ENCODE peak calls at places on chromosomes 1 and 21, in four cellular contexts. One of them, this sample, is unnamed. For H3K4me1, the result is how much of the 10 kb centered on the place peaks cover.

GRCh38 chr21:33421713-33422393 is 18.6 kb downstream of the IFNGR2 start:
- DNase-seq in stomach: no peak
- DNase-seq in right atrium auricular region: no peak
- DNase-seq in suprapubic skin: no peak
- DNase-seq in this sample: no peak

GRCh38 chr1:96843196-96843595 is 121.6 kb downstream of the PTBP2 start:
- DNase-seq in suprapubic skin: no peak
- DNase-seq in right atrium auricular region: no peak
- DNase-seq in stomach: no peak
- DNase-seq in this sample: no peak

GRCh38 chr1:68010543-68010942 is 39.9 kb downstream of the DIRAS3 start:
- DNase-seq in right atrium auricular region: no peak
- DNase-seq in suprapubic skin: no peak
- DNase-seq in stomach: no peak
- DNase-seq in this sample: no peak

GRCh38 chr1:18262726-18263125 is 155.1 kb downstream of the IGSF21 start:
- DNase-seq in stomach: no peak
- DNase-seq in right atrium auricular region: no peak
- DNase-seq in suprapubic skin: no peak
- DNase-seq in this sample: no peak

GRCh38 chr1:78856096-78856495 is 150.4 kb downstream of the ADGRL4 start:
- DNase-seq in suprapubic skin: no peak
- DNase-seq in right atrium auricular region: no peak
- DNase-seq in stomach: no peak
- DNase-seq in this sample: no peak

GRCh38 chr21:45892156-45892919 is 89.2 kb upstream of the COL6A1 start:
- DNase-seq in stomach: no peak
- DNase-seq in right atrium auricular region: no peak
- DNase-seq in suprapubic skin: no peak
- DNase-seq in this sample: peak

GRCh38 chr1:187417524-187417923 is 588.8 kb downstream of the PLA2G4A start:
- DNase-seq in right atrium auricular region: no peak
- DNase-seq in suprapubic skin: no peak
- DNase-seq in stomach: no peak
- DNase-seq in this sample: no peak

GRCh38 chr1:203089001-203089650 is 3.3 kb upstream of the MYOG start:
- DNase-seq in suprapubic skin: peak
- DNase-seq in right atrium auricular region: peak
- DNase-seq in stomach: peak
- DNase-seq in this sample: no peak

GRCh38 chr1:119783354-119784126 is 14.8 kb upstream of the HMGCS2 start:
- DNase-seq in suprapubic skin: no peak
- DNase-seq in right atrium auricular region: no peak
- DNase-seq in stomach: no peak
- DNase-seq in this sample: no peak

GRCh38 chr1:230915079-230915478 is 46.8 kb upstream of the C1orf198 start:
- DNase-seq in suprapubic skin: no peak
- DNase-seq in right atrium auricular region: no peak
- DNase-seq in stomach: no peak
- DNase-seq in this sample: no peak

GRCh38 chr1:111739984-111740765 is 980 bp upstream of the INKA2 start:
- DNase-seq in suprapubic skin: no peak
- DNase-seq in stomach: peak
- DNase-seq in right atrium auricular region: peak
- DNase-seq in this sample: peak

GRCh38 chr1:3032371-3032862 is 11.2 kb downstream of the ACTRT2 start:
- DNase-seq in suprapubic skin: peak
- DNase-seq in stomach: no peak
- DNase-seq in right atrium auricular region: no peak
- DNase-seq in this sample: no peak

GRCh38 chr21:37829447-37829846 is 86.8 kb downstream of the KCNJ6 start:
- DNase-seq in right atrium auricular region: no peak
- DNase-seq in stomach: peak
- DNase-seq in suprapubic skin: no peak
- DNase-seq in this sample: peak

GRCh38 chr21:45809421-45809820 is 165.9 kb downstream of the PCBP3 start:
- DNase-seq in suprapubic skin: peak
- DNase-seq in stomach: no peak
- DNase-seq in right atrium auricular region: no peak
- DNase-seq in this sample: peak

GRCh38 chr21:41369105-41369914 is 7.5 kb downstream of the MX2 start:
- DNase-seq in right atrium auricular region: no peak
- DNase-seq in suprapubic skin: peak
- DNase-seq in stomach: no peak
- DNase-seq in this sample: no peak
- H3K4me3 ChIP-seq in right atrium auricular region: peak
- H3K4me3 ChIP-seq in suprapubic skin: peak
- H3K4me3 ChIP-seq in stomach: peak
- H3K4me3 ChIP-seq in this sample: peak

GRCh38 chr1:46062651-46063319 is 69.6 kb downstream of the PIK3R3 start:
- DNase-seq in right atrium auricular region: no peak
- DNase-seq in stomach: no peak
- DNase-seq in suprapubic skin: no peak
- DNase-seq in this sample: peak
- H3K27ac ChIP-seq in right atrium auricular region: no peak
- H3K27ac ChIP-seq in stomach: no peak
- H3K27ac ChIP-seq in suprapubic skin: no peak
- H3K27ac ChIP-seq in this sample: no peak

GRCh38 chr1:39148942-39149341 is 55.6 kb upstream of the MACF1 start:
- DNase-seq in right atrium auricular region: no peak
- DNase-seq in stomach: no peak
- DNase-seq in suprapubic skin: no peak
- DNase-seq in this sample: no peak

GRCh38 chr1:39145651-39145970 is 58.9 kb upstream of the MACF1 start:
- DNase-seq in stomach: no peak
- DNase-seq in suprapubic skin: no peak
- DNase-seq in right atrium auricular region: no peak
- DNase-seq in this sample: no peak

GRCh38 chr1:39147099-39148025 is 57.1 kb upstream of the MACF1 start:
- DNase-seq in right atrium auricular region: no peak
- DNase-seq in suprapubic skin: no peak
- DNase-seq in stomach: no peak
- DNase-seq in this sample: no peak

GRCh38 chr1:39144943-39145650 is 59.4 kb upstream of the MACF1 start:
- DNase-seq in stomach: no peak
- DNase-seq in suprapubic skin: no peak
- DNase-seq in right atrium auricular region: no peak
- DNase-seq in this sample: no peak

DNA sequence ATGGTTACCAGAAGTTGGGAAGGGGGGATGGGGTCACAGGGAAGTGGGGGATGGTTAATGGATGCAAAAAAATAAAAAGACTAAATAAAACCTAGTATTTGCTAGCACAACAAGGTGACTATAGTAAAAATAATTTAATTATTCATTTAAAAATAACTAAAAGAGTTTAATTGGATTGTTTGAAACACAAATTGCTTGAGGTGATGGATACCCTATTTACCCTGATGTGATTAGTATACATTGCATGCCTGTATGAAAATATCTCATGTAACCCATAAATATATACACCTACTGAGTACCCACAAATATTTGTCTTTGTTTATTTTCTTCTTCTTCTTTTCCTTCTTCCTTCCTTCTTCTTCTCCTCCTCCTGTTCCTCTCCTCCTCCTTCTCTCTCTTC is 57.8 kb upstream of the MACF1 start:
- DNase-seq in right atrium auricular region: no peak
- DNase-seq in stomach: no peak
- DNase-seq in suprapubic skin: no peak
- DNase-seq in this sample: no peak
- H3K4me1 ChIP-seq in right atrium auricular region: under half
- H3K4me1 ChIP-seq in stomach: under half
- H3K4me1 ChIP-seq in suprapubic skin: under half
- H3K4me1 ChIP-seq in this sample: under half

GRCh38 chr1:24990136-24990535 is 60.1 kb upstream of the RUNX3 start:
- DNase-seq in stomach: no peak
- DNase-seq in suprapubic skin: no peak
- DNase-seq in right atrium auricular region: no peak
- DNase-seq in this sample: no peak

GRCh38 chr1:24989082-24989481 is 59.0 kb upstream of the RUNX3 start:
- DNase-seq in right atrium auricular region: no peak
- DNase-seq in stomach: no peak
- DNase-seq in suprapubic skin: no peak
- DNase-seq in this sample: no peak

GRCh38 chr1:24992124-24992760 is 62.2 kb upstream of the RUNX3 start:
- DNase-seq in suprapubic skin: no peak
- DNase-seq in stomach: no peak
- DNase-seq in right atrium auricular region: no peak
- DNase-seq in this sample: no peak

GRCh38 chr1:24991242-24992037 is 61.4 kb upstream of the RUNX3 start:
- DNase-seq in stomach: no peak
- DNase-seq in suprapubic skin: no peak
- DNase-seq in right atrium auricular region: no peak
- DNase-seq in this sample: no peak

GRCh38 chr1:24990796-24991195 is 60.7 kb upstream of the RUNX3 start:
- DNase-seq in right atrium auricular region: no peak
- DNase-seq in suprapubic skin: no peak
- DNase-seq in stomach: no peak
- DNase-seq in this sample: no peak
- H3K4me3 ChIP-seq in right atrium auricular region: no peak
- H3K4me3 ChIP-seq in suprapubic skin: no peak
- H3K4me3 ChIP-seq in stomach: no peak
- H3K4me3 ChIP-seq in this sample: no peak

GRCh38 chr1:151814971-151815545 is 9.8 kb upstream of the LINGO4 start:
- DNase-seq in stomach: no peak
- DNase-seq in suprapubic skin: no peak
- DNase-seq in right atrium auricular region: no peak
- DNase-seq in this sample: no peak

GRCh38 chr1:151816548-151816947 is 11.3 kb upstream of the LINGO4 start:
- DNase-seq in stomach: no peak
- DNase-seq in suprapubic skin: no peak
- DNase-seq in right atrium auricular region: no peak
- DNase-seq in this sample: no peak

GRCh38 chr1:151814426-151814825 is 9.2 kb upstream of the LINGO4 start:
- DNase-seq in stomach: no peak
- DNase-seq in suprapubic skin: no peak
- DNase-seq in right atrium auricular region: no peak
- DNase-seq in this sample: no peak

GRCh38 chr1:151816964-151817730 is 11.9 kb upstream of the LINGO4 start:
- DNase-seq in suprapubic skin: no peak
- DNase-seq in right atrium auricular region: no peak
- DNase-seq in stomach: no peak
- DNase-seq in this sample: no peak

DNA sequence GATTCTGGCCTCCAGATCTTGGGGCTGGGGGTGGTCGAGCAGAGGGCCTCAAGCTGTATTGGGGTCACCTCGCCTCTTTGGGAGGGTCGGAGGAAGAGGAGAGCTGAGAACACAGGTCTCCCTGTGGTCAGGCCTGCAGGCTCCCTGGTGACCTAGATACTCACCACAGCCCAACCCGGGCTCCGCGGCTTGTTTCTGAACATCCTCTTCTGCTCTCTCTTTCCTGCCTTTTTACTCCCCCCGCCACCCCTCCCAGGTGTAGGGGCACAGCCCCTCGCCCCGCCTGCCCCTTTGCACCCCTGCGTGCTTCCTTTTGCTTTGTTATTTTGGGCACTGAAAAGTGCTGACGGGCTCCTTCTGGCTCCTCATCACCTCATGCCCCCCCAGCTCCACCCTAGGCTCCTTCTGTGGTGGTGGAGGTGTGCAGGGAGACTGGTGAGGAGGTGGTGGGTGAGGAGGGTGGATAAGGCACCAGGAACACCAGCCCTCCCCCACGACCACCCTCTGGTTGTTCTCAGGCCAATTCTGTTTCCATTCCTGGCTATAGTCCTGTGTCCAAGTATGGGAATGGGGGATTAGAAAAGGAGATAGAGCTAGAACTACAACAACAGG is 10.6 kb upstream of the LINGO4 start:
- DNase-seq in stomach: no peak
- DNase-seq in right atrium auricular region: no peak
- DNase-seq in suprapubic skin: no peak
- DNase-seq in this sample: no peak
- H3K27ac ChIP-seq in stomach: no peak
- H3K27ac ChIP-seq in right atrium auricular region: no peak
- H3K27ac ChIP-seq in suprapubic skin: no peak
- H3K27ac ChIP-seq in this sample: no peak